ENCODE peak calls at places on chromosomes 3 and 15, in six cellular contexts. One of them, this sample, is unnamed.

GRCh38 chr3:48409291-48410201 is 20.3 kb downstream of the PLXNB1 start:
- DNase-seq in T-cell: no peak
- DNase-seq in DMS 273 treated with DMSO at 0.1 percent for 48 hours: no peak
- DNase-seq in activated naive CD8-positive, alpha-beta T cell treated with anti-CD3 and anti-CD28 coated beads, Interleukin-2, amount 50 U/mL, for 24 hours: no peak
- DNase-seq in activated CD4-positive, alpha-beta T cell treated with anti-CD3 and anti-CD28 coated beads, Interleukin-2, amount 10 ng/mL, durations not matched to agents 7 days and 5 days: no peak
- DNase-seq in ACHN: no peak
- DNase-seq in this sample: no peak

GRCh38 chr15:40428183-40428582 is 12.6 kb upstream of the BAHD1 start:
- DNase-seq in DMS 273 treated with DMSO at 0.1 percent for 48 hours: no peak
- DNase-seq in activated naive CD8-positive, alpha-beta T cell treated with anti-CD3 and anti-CD28 coated beads, Interleukin-2, amount 50 U/mL, for 24 hours: no peak
- DNase-seq in ACHN: no peak
- DNase-seq in T-cell: no peak
- DNase-seq in activated CD4-positive, alpha-beta T cell treated with anti-CD3 and anti-CD28 coated beads, Interleukin-2, amount 10 ng/mL, durations not matched to agents 7 days and 5 days: no peak
- DNase-seq in this sample: no peak

GRCh38 chr15:68383161-68384074 is 48.5 kb downstream of the ITGA11 start:
- DNase-seq in activated CD4-positive, alpha-beta T cell treated with anti-CD3 and anti-CD28 coated beads, Interleukin-2, amount 10 ng/mL, durations not matched to agents 7 days and 5 days: peak
- DNase-seq in DMS 273 treated with DMSO at 0.1 percent for 48 hours: no peak
- DNase-seq in ACHN: peak
- DNase-seq in activated naive CD8-positive, alpha-beta T cell treated with anti-CD3 and anti-CD28 coated beads, Interleukin-2, amount 50 U/mL, for 24 hours: peak
- DNase-seq in T-cell: no peak
- DNase-seq in this sample: peak

GRCh38 chr3:124559650-124560405 is 170.4 kb upstream of the UMPS start:
- DNase-seq in activated CD4-positive, alpha-beta T cell treated with anti-CD3 and anti-CD28 coated beads, Interleukin-2, amount 10 ng/mL, durations not matched to agents 7 days and 5 days: peak
- DNase-seq in DMS 273 treated with DMSO at 0.1 percent for 48 hours: peak
- DNase-seq in ACHN: peak
- DNase-seq in activated naive CD8-positive, alpha-beta T cell treated with anti-CD3 and anti-CD28 coated beads, Interleukin-2, amount 50 U/mL, for 24 hours: peak
- DNase-seq in T-cell: peak
- DNase-seq in this sample: peak

GRCh38 chr3:127584734-127585133 is 5.8 kb downstream of the TPRA1 start:
- DNase-seq in DMS 273 treated with DMSO at 0.1 percent for 48 hours: no peak
- DNase-seq in T-cell: no peak
- DNase-seq in ACHN: no peak
- DNase-seq in activated naive CD8-positive, alpha-beta T cell treated with anti-CD3 and anti-CD28 coated beads, Interleukin-2, amount 50 U/mL, for 24 hours: no peak
- DNase-seq in activated CD4-positive, alpha-beta T cell treated with anti-CD3 and anti-CD28 coated beads, Interleukin-2, amount 10 ng/mL, durations not matched to agents 7 days and 5 days: no peak
- DNase-seq in this sample: no peak

GRCh38 chr15:57056357-57056756 is 137.9 kb downstream of the TCF12 start:
- DNase-seq in DMS 273 treated with DMSO at 0.1 percent for 48 hours: no peak
- DNase-seq in ACHN: no peak
- DNase-seq in activated naive CD8-positive, alpha-beta T cell treated with anti-CD3 and anti-CD28 coated beads, Interleukin-2, amount 50 U/mL, for 24 hours: no peak
- DNase-seq in activated CD4-positive, alpha-beta T cell treated with anti-CD3 and anti-CD28 coated beads, Interleukin-2, amount 10 ng/mL, durations not matched to agents 7 days and 5 days: no peak
- DNase-seq in T-cell: no peak
- DNase-seq in this sample: no peak

GRCh38 chr15:41438206-41438605 is 21.3 kb downstream of the RTF1 start:
- DNase-seq in DMS 273 treated with DMSO at 0.1 percent for 48 hours: no peak
- DNase-seq in T-cell: no peak
- DNase-seq in activated naive CD8-positive, alpha-beta T cell treated with anti-CD3 and anti-CD28 coated beads, Interleukin-2, amount 50 U/mL, for 24 hours: no peak
- DNase-seq in ACHN: no peak
- DNase-seq in activated CD4-positive, alpha-beta T cell treated with anti-CD3 and anti-CD28 coated beads, Interleukin-2, amount 10 ng/mL, durations not matched to agents 7 days and 5 days: no peak
- DNase-seq in this sample: no peak

GRCh38 chr15:74007820-74008371 is 13.4 kb downstream of the PML start:
- DNase-seq in ACHN: no peak
- DNase-seq in activated CD4-positive, alpha-beta T cell treated with anti-CD3 and anti-CD28 coated beads, Interleukin-2, amount 10 ng/mL, durations not matched to agents 7 days and 5 days: peak
- DNase-seq in DMS 273 treated with DMSO at 0.1 percent for 48 hours: no peak
- DNase-seq in T-cell: peak
- DNase-seq in activated naive CD8-positive, alpha-beta T cell treated with anti-CD3 and anti-CD28 coated beads, Interleukin-2, amount 50 U/mL, for 24 hours: no peak
- DNase-seq in this sample: no peak

GRCh38 chr3:43363621-43364266 is 77.4 kb downstream of the SNRK start:
- DNase-seq in activated naive CD8-positive, alpha-beta T cell treated with anti-CD3 and anti-CD28 coated beads, Interleukin-2, amount 50 U/mL, for 24 hours: no peak
- DNase-seq in T-cell: no peak
- DNase-seq in ACHN: no peak
- DNase-seq in activated CD4-positive, alpha-beta T cell treated with anti-CD3 and anti-CD28 coated beads, Interleukin-2, amount 10 ng/mL, durations not matched to agents 7 days and 5 days: no peak
- DNase-seq in DMS 273 treated with DMSO at 0.1 percent for 48 hours: no peak
- DNase-seq in this sample: no peak

GRCh38 chr15:77821188-77821958 is 188.7 kb upstream of the LINGO1 start:
- DNase-seq in activated CD4-positive, alpha-beta T cell treated with anti-CD3 and anti-CD28 coated beads, Interleukin-2, amount 10 ng/mL, durations not matched to agents 7 days and 5 days: peak
- DNase-seq in T-cell: peak
- DNase-seq in activated naive CD8-positive, alpha-beta T cell treated with anti-CD3 and anti-CD28 coated beads, Interleukin-2, amount 50 U/mL, for 24 hours: peak
- DNase-seq in ACHN: peak
- DNase-seq in DMS 273 treated with DMSO at 0.1 percent for 48 hours: peak
- DNase-seq in this sample: peak

GRCh38 chr3:72453686-72454085 is 394.6 kb downstream of the SHQ1 start:
- DNase-seq in ACHN: no peak
- DNase-seq in T-cell: no peak
- DNase-seq in activated naive CD8-positive, alpha-beta T cell treated with anti-CD3 and anti-CD28 coated beads, Interleukin-2, amount 50 U/mL, for 24 hours: no peak
- DNase-seq in activated CD4-positive, alpha-beta T cell treated with anti-CD3 and anti-CD28 coated beads, Interleukin-2, amount 10 ng/mL, durations not matched to agents 7 days and 5 days: no peak
- DNase-seq in DMS 273 treated with DMSO at 0.1 percent for 48 hours: no peak
- DNase-seq in this sample: peak

GRCh38 chr3:184540777-184541681 is 20.6 kb upstream of the EPHB3 start:
- DNase-seq in activated CD4-positive, alpha-beta T cell treated with anti-CD3 and anti-CD28 coated beads, Interleukin-2, amount 10 ng/mL, durations not matched to agents 7 days and 5 days: peak
- DNase-seq in T-cell: peak
- DNase-seq in ACHN: peak
- DNase-seq in DMS 273 treated with DMSO at 0.1 percent for 48 hours: no peak
- DNase-seq in activated naive CD8-positive, alpha-beta T cell treated with anti-CD3 and anti-CD28 coated beads, Interleukin-2, amount 50 U/mL, for 24 hours: peak
- DNase-seq in this sample: peak